ENCODE peak calls at places on chromosomes 16 and 17, in six cellular contexts. K is lung, H is MM.1S, R is astrocyte of the spinal cord, E is T1000, P is tibial artery. C is an unnamed sample.

GRCh38 chr16:57480754-57481230 is 5.5 kb downstream of the DOK4 start:
- DNase-seq in K (no peak), H (no peak), R (no peak), E (no peak), P (peak; percentile 64), C (no peak)

GRCh38 chr16:30721606-30722005 is 22.6 kb downstream of the SRCAP start:
- DNase-seq in K (no peak), H (no peak), R (no peak), E (no peak), P (no peak), C (no peak)

GRCh38 chr16:25257956-25258855 is 561 bp upstream of the ZKSCAN2 start:
- DNase-seq in K (peak; percentile 82), H (peak; percentile 76), R (peak; percentile 90), E (peak; percentile 91), P (peak; percentile 89), C (peak; percentile 67)

GRCh38 chr16:11253009-11253994 is 2.7 kb downstream of the SOCS1 start:
- DNase-seq in K (no peak), H (no peak), R (peak; percentile 22), E (no peak), P (no peak), C (peak; percentile 38)

GRCh38 chr16:85752511-85753420 is 1.9 kb upstream of the C16orf74 start:
- DNase-seq in K (no peak), H (no peak), R (no peak), E (no peak), P (no peak), C (no peak)

GRCh38 chr17:80245566-80246265 is 14.9 kb upstream of the RNF213 start:
- DNase-seq in K (no peak), H (no peak), R (no peak), E (no peak), P (no peak), C (no peak)

GRCh38 chr17:57776366-57776765 is 31.3 kb upstream of the CCDC182 start:
- DNase-seq in K (no peak), H (no peak), R (no peak), E (no peak), P (no peak), C (no peak)

GRCh38 chr17:80859004-80859941 is 132.4 kb upstream of the CHMP6 start:
- DNase-seq in K (peak; percentile 54), H (no peak), R (peak; percentile 89), E (peak; percentile 77), P (peak; percentile 86), C (no peak)

GRCh38 chr17:42348104-42348503 is 40.1 kb downstream of the STAT3 start:
- DNase-seq in K (no peak), H (no peak), R (no peak), E (no peak), P (no peak), C (no peak)

GRCh38 chr16:87834668-87835473 is 34.4 kb downstream of the SLC7A5 start:
- DNase-seq in K (no peak), H (no peak), R (peak; percentile 31), E (no peak), P (no peak), C (no peak)

GRCh38 chr16:4882261-4882632 is 35.0 kb downstream of the UBN1 start:
- DNase-seq in K (no peak), H (no peak), R (peak; percentile 63), E (peak; percentile 21), P (no peak), C (no peak)

GRCh38 chr17:82064433-82065192 is 991 bp downstream of the DUS1L start:
- DNase-seq in K (no peak), H (peak; percentile 81), R (no peak), E (no peak), P (no peak), C (no peak)

GRCh38 chr17:41003926-41004325 is 4.2 kb upstream of the KRTAP3-2 start:
- DNase-seq in K (no peak), H (no peak), R (no peak), E (no peak), P (no peak), C (no peak)

GRCh38 chr16:2884041-2884451 is 1.0 kb downstream of the FLYWCH2 start:
- DNase-seq in K (no peak), H (no peak), R (no peak), E (no peak), P (peak; percentile 60), C (no peak)

GRCh38 chr17:55632236-55632635 is 90.4 kb downstream of the TMEM100 start:
- DNase-seq in K (no peak), H (no peak), R (no peak), E (no peak), P (no peak), C (no peak)

GRCh38 chr16:4826980-4827379 is 20.1 kb downstream of the GLYR1 start:
- DNase-seq in K (no peak), H (no peak), R (no peak), E (no peak), P (no peak), C (no peak)

GRCh38 chr16:49809112-49809511 is 46.8 kb downstream of the ZNF423 start:
- DNase-seq in K (no peak), H (no peak), R (no peak), E (no peak), P (no peak), C (no peak)

GRCh38 chr16:15958703-15959348 is 9.4 kb downstream of the ABCC1 start:
- DNase-seq in K (no peak), H (no peak), R (no peak), E (no peak), P (no peak), C (no peak)

GRCh38 chr17:76772842-76773521 is 35.1 kb downstream of the MFSD11 start:
- DNase-seq in K (no peak), H (no peak), R (peak; percentile 72), E (peak; percentile 62), P (no peak), C (peak; percentile 46)

GRCh38 chr16:57619606-57620315 is 8.7 kb upstream of the ADGRG1 start:
- DNase-seq in K (no peak), H (peak; percentile 64), R (no peak), E (no peak), P (peak; percentile 62), C (no peak)

GRCh38 chr17:57987582-57988300 is at the start of gene VEZF1:
- DNase-seq in K (peak; percentile 81), H (peak; percentile 79), R (peak; percentile 80), E (peak; percentile 76), P (peak; percentile 87), C (peak; percentile 66)

GRCh38 chr17:33140413-33141099 is 148.9 kb downstream of the SPACA3 start:
- DNase-seq in K (no peak), H (no peak), R (no peak), E (no peak), P (no peak), C (no peak)

GRCh38 chr16:8565498-8565897 is 24.8 kb downstream of the TMEM114 start:
- DNase-seq in K (no peak), H (no peak), R (no peak), E (no peak), P (no peak), C (no peak)

GRCh38 chr17:72122668-72123495 is 2.1 kb downstream of the SOX9 start:
- DNase-seq in K (no peak), H (peak; percentile 30), R (peak; percentile 31), E (peak; percentile 45), P (peak; percentile 71), C (no peak)

GRCh38 chr17:59508999-59509398 is 56.4 kb upstream of the DHX40 start:
- DNase-seq in K (no peak), H (no peak), R (no peak), E (no peak), P (no peak), C (no peak)

GRCh38 chr17:80068301-80069160 is 32.1 kb downstream of the CCDC40 start:
- DNase-seq in K (no peak), H (no peak), R (peak; percentile 13), E (no peak), P (no peak), C (no peak)

GRCh38 chr16:72787519-72788268 is 260.2 kb downstream of the ZFHX3 start:
- DNase-seq in K (peak; percentile 71), H (peak; percentile 42), R (peak; percentile 84), E (no peak), P (peak; percentile 92), C (peak; percentile 70)

GRCh38 chr16:24748242-24748641 is 18.8 kb downstream of the TNRC6A start:
- DNase-seq in K (peak; percentile 45), H (no peak), R (peak; percentile 91), E (peak; percentile 3), P (peak; percentile 73), C (no peak)

GRCh38 chr17:8223356-8224063 is 13.1 kb upstream of the AURKB start:
- DNase-seq in K (peak; percentile 68), H (peak; percentile 58), R (peak; percentile 41), E (no peak), P (peak; percentile 85), C (peak; percentile 29)

GRCh38 chr16:14286381-14287230 is 215.5 kb downstream of the MRTFB start:
- DNase-seq in K (no peak), H (no peak), R (peak; percentile 53), E (no peak), P (no peak), C (peak; percentile 36)

GRCh38 chr17:15298176-15298575 is 33.0 kb upstream of the PMP22 start:
- DNase-seq in K (no peak), H (no peak), R (peak; percentile 29), E (no peak), P (no peak), C (no peak)

GRCh38 chr17:15503731-15504130 is 36.3 kb upstream of the CDRT4 start:
- DNase-seq in K (no peak), H (no peak), R (no peak), E (no peak), P (no peak), C (no peak)

GRCh38 chr16:51067352-51067751 is 83.7 kb downstream of the SALL1 start:
- DNase-seq in K (no peak), H (no peak), R (no peak), E (no peak), P (no peak), C (no peak)

GRCh38 chr17:57999496-58000017 is 7.5 kb downstream of the SRSF1 start:
- DNase-seq in K (no peak), H (peak; percentile 67), R (peak; percentile 83), E (no peak), P (no peak), C (peak; percentile 73)

GRCh38 chr17:64411999-64412771 is 21.5 kb upstream of the PECAM1 start:
- DNase-seq in K (peak; percentile 56), H (no peak), R (peak; percentile 14), E (no peak), P (peak; percentile 79), C (no peak)

GRCh38 chr16:81487301-81487720 is 42.7 kb downstream of the CMIP start:
- DNase-seq in K (no peak), H (no peak), R (peak; percentile 61), E (no peak), P (no peak), C (no peak)

GRCh38 chr17:77889135-77889505 is 69.4 kb upstream of the TNRC6C start:
- DNase-seq in K (no peak), H (no peak), R (no peak), E (no peak), P (peak; percentile 44), C (no peak)

GRCh38 chr17:50909765-50910661 is 43.9 kb upstream of the TOB1 start:
- DNase-seq in K (no peak), H (no peak), R (no peak), E (no peak), P (no peak), C (peak; percentile 86)

C was measured in naive thymus-derived CD8-positive, alpha-beta T cell.